ENCODE peak calls at places on chromosomes 5 and 9, in four cellular contexts. E, V, H and I are unnamed samples.

GRCh38 chr9:128577206-128577605 is 24.8 kb downstream of the SPTAN1 start:
- DNase-seq in E (no peak), V (no peak), H (no peak), I (no peak)

GRCh38 chr5:71658916-71659661 is 60.0 kb upstream of the CARTPT start:
- DNase-seq in E (peak), V (peak), H (no peak), I (no peak)

GRCh38 chr5:139027150-139027549 is 152.0 kb upstream of the LRRTM2 start:
- DNase-seq in E (no peak), V (no peak), H (no peak), I (no peak)

GRCh38 chr5:149265559-149265958 is 6.1 kb upstream of the AFAP1L1 start:
- DNase-seq in E (no peak), V (peak), H (no peak), I (peak)

GRCh38 chr9:129523953-129524847 is 96.7 kb downstream of the C9orf50 start:
- DNase-seq in E (no peak), V (peak), H (no peak), I (no peak)

GRCh38 chr5:138082033-138082432 is 1.8 kb upstream of the WNT8A start:
- DNase-seq in E (peak), V (peak), H (no peak), I (no peak)

GRCh38 chr5:77449277-77449676 is 42.8 kb downstream of the WDR41 start:
- DNase-seq in E (no peak), V (peak), H (no peak), I (no peak)

GRCh38 chr5:59485629-59486439 is 407.7 kb downstream of the PDE4D start:
- DNase-seq in E (no peak), V (no peak), H (no peak), I (peak)

GRCh38 chr9:14863402-14863801 is 46.8 kb downstream of the FREM1 start:
- DNase-seq in E (no peak), V (no peak), H (no peak), I (no peak)

GRCh38 chr5:179700401-179700918 is 1.7 kb downstream of the CANX start:
- DNase-seq in E (peak), V (peak), H (no peak), I (no peak)

GRCh38 chr5:92409131-92409530 is 1026.0 kb upstream of the ARRDC3 start:
- DNase-seq in E (no peak), V (no peak), H (no peak), I (no peak)

GRCh38 chr9:91771027-91771426 is 179.0 kb downstream of the ROR2 start:
- DNase-seq in E (no peak), V (no peak), H (no peak), I (no peak)

GRCh38 chr5:174022384-174023095 is 23.0 kb upstream of the NSG2 start:
- DNase-seq in E (no peak), V (no peak), H (no peak), I (no peak)

DNA sequence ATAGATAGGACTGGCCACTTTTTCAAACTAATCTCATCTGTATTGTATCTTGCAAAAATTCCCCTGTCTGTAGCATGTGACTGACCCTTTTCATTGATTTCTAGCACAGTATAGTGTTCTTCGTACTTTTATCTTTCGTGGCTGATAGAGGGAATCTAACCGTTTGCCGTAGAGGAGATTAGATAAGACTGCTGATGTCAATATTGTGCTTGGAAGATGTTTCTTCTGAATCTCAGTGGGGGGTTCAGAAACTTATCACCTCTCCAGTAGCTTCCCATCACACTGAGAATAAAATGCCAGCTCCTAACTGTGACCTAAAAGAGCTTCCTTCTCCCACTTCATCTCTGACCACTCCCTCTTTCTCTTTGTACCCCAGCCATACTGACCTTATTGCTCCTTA is 25.4 kb upstream of the ALDOB start:
- DNase-seq in E (no peak), V (no peak), H (no peak), I (no peak)
- TF ChIP-seq GABPA in E (no peak), V (no peak), H (no peak), I (no peak)

GRCh38 chr9:136726631-136727191 is 14.3 kb downstream of the DIPK1B start:
- DNase-seq in E (peak), V (peak), H (peak), I (peak)
- TF ChIP-seq SMC3 in E (peak), V (no peak), H (peak), I (no peak)

GRCh38 chr5:94335936-94336335 is 282.5 kb downstream of the KIAA0825 start:
- DNase-seq in E (no peak), V (no peak), H (no peak), I (no peak)

DNA sequence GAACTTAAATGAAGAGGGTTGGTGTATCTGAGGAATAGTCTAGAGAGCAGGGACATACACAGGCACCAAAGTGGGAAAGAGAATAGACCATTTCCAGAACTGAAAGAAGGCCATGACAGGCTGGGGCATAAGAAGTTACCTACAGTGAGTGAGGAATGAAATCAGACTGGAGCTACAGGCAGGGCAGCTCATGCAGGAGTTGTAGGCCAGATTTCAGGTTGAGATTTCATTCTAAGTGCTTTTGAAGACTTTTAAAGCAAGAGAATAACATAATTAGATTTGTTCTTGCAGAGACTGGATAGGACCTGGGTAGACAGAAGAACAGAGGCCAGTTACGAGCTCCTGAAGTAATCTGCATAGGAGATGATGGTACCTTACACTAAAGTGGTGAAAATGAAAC is 280.8 kb downstream of the KIAA0825 start:
- DNase-seq in E (no peak), V (no peak), H (no peak), I (no peak)
- TF ChIP-seq GABPA in E (no peak), V (no peak), H (no peak), I (no peak)

GRCh38 chr5:83220331-83220730 is 143.0 kb downstream of the XRCC4 start:
- DNase-seq in E (no peak), V (peak), H (no peak), I (peak)

GRCh38 chr5:83219495-83219894 is 142.1 kb downstream of the XRCC4 start:
- DNase-seq in E (no peak), V (no peak), H (no peak), I (no peak)

GRCh38 chr5:83227611-83228010 is 150.3 kb downstream of the XRCC4 start:
- DNase-seq in E (no peak), V (no peak), H (no peak), I (no peak)

GRCh38 chr5:83219077-83219476 is 141.7 kb downstream of the XRCC4 start:
- DNase-seq in E (no peak), V (no peak), H (no peak), I (no peak)

GRCh38 chr5:83222906-83223305 is 145.6 kb downstream of the XRCC4 start:
- DNase-seq in E (no peak), V (no peak), H (no peak), I (no peak)
- TF ChIP-seq SMC3 in E (no peak), V (no peak), H (no peak), I (no peak)

GRCh38 chr9:38227061-38227540 is 158.1 kb upstream of the SHB start:
- DNase-seq in E (peak), V (peak), H (peak), I (peak)
- TF ChIP-seq GABPA in E (no peak), V (no peak), H (no peak), I (no peak)

DNA sequence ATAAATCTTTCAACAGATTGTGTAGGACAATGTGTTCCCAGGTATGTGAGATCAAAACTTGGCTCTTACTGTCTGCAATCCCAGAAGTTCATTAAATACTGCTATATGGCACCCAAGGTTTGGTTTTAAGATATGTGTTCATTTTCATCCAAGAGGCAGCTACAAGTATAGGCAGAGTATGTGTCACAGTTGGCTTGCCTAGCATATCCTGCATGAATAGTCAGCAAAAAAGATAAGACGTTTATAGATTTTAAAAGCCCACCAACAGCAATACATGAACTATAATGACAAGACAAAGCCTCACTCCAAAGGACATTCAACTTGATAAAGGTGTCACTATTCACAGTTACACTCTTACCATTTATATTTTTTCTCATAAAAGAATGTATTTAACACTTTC is 99.1 kb downstream of the BNC2 start:
- DNase-seq in E (no peak), V (no peak), H (no peak), I (no peak)
- TF ChIP-seq SMC3 in E (no peak), V (no peak), H (no peak), I (no peak)

GRCh38 chr9:99867968-99868367 is 38.5 kb upstream of the STX17 start:
- DNase-seq in E (no peak), V (no peak), H (no peak), I (no peak)

GRCh38 chr9:99868845-99869244 is 37.6 kb upstream of the STX17 start:
- DNase-seq in E (no peak), V (no peak), H (peak), I (no peak)

GRCh38 chr9:99867536-99867935 is 38.9 kb upstream of the STX17 start:
- DNase-seq in E (no peak), V (no peak), H (no peak), I (no peak)

GRCh38 chr9:99863955-99864354 is 42.3 kb downstream of the NR4A3 start:
- DNase-seq in E (no peak), V (no peak), H (no peak), I (no peak)

DNA sequence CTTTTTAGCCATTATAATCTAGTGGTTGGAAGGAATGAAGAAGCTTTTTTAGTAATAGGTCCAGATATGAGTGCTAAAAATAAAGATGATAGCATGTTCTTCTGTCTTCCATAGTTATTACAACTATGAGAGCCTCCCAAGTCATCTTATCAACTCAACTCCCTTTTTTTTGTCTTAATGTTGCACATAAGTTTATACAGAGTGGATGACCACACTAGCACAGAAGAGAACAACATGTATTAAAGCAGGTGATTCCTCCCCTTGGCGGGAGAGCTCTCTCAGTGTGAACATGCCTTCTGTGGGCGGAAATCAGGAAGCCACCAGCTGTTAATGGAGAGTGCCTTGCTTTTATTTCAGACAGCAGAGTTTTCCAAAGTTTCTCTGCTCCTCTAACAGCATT is 40.1 kb upstream of the STX17 start:
- DNase-seq in E (no peak), V (no peak), H (no peak), I (no peak)
- TF ChIP-seq GABPA in E (no peak), V (no peak), H (no peak), I (no peak)

DNA sequence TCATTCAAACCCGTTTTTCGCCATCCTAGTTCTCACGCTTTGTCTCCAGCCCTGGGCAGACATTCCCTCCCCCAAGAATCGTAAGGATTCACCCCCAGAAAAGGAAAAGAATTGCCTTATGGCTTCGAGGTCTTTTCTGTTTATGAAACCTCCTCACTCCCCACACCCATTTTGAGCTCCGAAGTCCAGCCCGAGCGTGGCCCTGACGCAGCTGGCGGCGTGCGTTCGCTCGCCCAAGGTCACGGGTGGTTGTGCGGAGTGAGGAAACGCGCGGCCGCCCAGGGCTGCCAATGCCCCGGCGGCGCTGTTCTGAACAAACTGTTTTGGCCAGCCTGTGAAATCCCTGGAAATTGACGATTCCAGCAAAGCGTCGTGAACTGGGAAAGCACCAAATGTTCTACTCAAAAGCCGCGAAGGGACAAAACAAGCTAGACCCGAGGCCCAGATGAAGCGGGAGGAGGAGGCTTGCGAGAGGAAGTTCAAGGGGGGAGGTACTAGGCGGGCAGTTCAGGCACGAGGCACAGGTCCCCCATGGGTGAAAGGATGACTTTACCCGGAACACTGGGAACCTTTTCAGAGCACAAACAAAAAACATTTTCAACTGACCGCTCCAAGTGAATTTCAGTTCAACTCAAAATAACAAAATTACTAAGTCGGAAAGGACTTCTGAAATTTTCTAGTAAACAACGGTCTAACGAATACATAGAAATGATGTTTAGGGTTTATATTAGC is 683 bp upstream of the ZFAND5 start:
- DNase-seq in E (peak), V (peak), H (peak), I (peak)
- TF ChIP-seq SMC3 in E (no peak), V (no peak), H (no peak), I (no peak)